ENCODE peak calls at places on chromosomes 7 and 10, in nine cellular contexts. One of them, this sample, is unnamed.

GRCh38 chr10:123808873-123809272 is 82.7 kb downstream of the CPXM2 start:
- DNase-seq in PC-3: peak; percentile 25
- DNase-seq in hippocampal formation: no peak
- DNase-seq in cardiac muscle cell: peak; percentile 83
- DNase-seq in MG63: peak; percentile 44
- DNase-seq in DMS79: no peak
- DNase-seq in fibroblast of pulmonary artery: peak; percentile 89
- DNase-seq in activated T-cell treated with anti-CD3 and anti-CD28 coated beads, Interleukin-2, amount 50 U/mL, for 24 hours: no peak
- DNase-seq in substantia nigra: no peak
- DNase-seq in this sample: no peak

GRCh38 chr10:51085204-51085603 is 10.9 kb downstream of the PRKG1 start:
- DNase-seq in PC-3: no peak
- DNase-seq in hippocampal formation: no peak
- DNase-seq in cardiac muscle cell: no peak
- DNase-seq in MG63: no peak
- DNase-seq in DMS79: no peak
- DNase-seq in fibroblast of pulmonary artery: no peak
- DNase-seq in activated T-cell treated with anti-CD3 and anti-CD28 coated beads, Interleukin-2, amount 50 U/mL, for 24 hours: no peak
- DNase-seq in substantia nigra: no peak
- DNase-seq in this sample: no peak

GRCh38 chr7:44307301-44307900 is 18.0 kb downstream of the CAMK2B start:
- DNase-seq in PC-3: peak; percentile 71
- DNase-seq in hippocampal formation: no peak
- DNase-seq in cardiac muscle cell: peak; percentile 76
- DNase-seq in MG63: peak; percentile 85
- DNase-seq in DMS79: peak; percentile 58
- DNase-seq in fibroblast of pulmonary artery: peak; percentile 69
- DNase-seq in activated T-cell treated with anti-CD3 and anti-CD28 coated beads, Interleukin-2, amount 50 U/mL, for 24 hours: peak; percentile 39
- DNase-seq in substantia nigra: no peak
- DNase-seq in this sample: no peak

GRCh38 chr10:124601016-124601415 is 139.4 kb downstream of the LHPP start:
- DNase-seq in PC-3: no peak
- DNase-seq in hippocampal formation: no peak
- DNase-seq in cardiac muscle cell: no peak
- DNase-seq in MG63: no peak
- DNase-seq in DMS79: no peak
- DNase-seq in fibroblast of pulmonary artery: no peak
- DNase-seq in activated T-cell treated with anti-CD3 and anti-CD28 coated beads, Interleukin-2, amount 50 U/mL, for 24 hours: no peak
- DNase-seq in substantia nigra: no peak
- DNase-seq in this sample: no peak

GRCh38 chr7:5452937-5453540 is 29.4 kb upstream of the TNRC18 start:
- DNase-seq in PC-3: no peak
- DNase-seq in hippocampal formation: no peak
- DNase-seq in cardiac muscle cell: peak; percentile 94
- DNase-seq in MG63: no peak
- DNase-seq in DMS79: no peak
- DNase-seq in fibroblast of pulmonary artery: peak; percentile 83
- DNase-seq in activated T-cell treated with anti-CD3 and anti-CD28 coated beads, Interleukin-2, amount 50 U/mL, for 24 hours: no peak
- DNase-seq in substantia nigra: no peak
- DNase-seq in this sample: no peak

GRCh38 chr10:70671229-70671588 is 1.1 kb upstream of the ADAMTS14 start:
- DNase-seq in PC-3: no peak
- DNase-seq in hippocampal formation: no peak
- DNase-seq in cardiac muscle cell: no peak
- DNase-seq in MG63: no peak
- DNase-seq in DMS79: no peak
- DNase-seq in fibroblast of pulmonary artery: no peak
- DNase-seq in activated T-cell treated with anti-CD3 and anti-CD28 coated beads, Interleukin-2, amount 50 U/mL, for 24 hours: no peak
- DNase-seq in substantia nigra: no peak
- DNase-seq in this sample: no peak

GRCh38 chr7:148230883-148231282 is 359.7 kb upstream of the C7orf33 start:
- DNase-seq in PC-3: no peak
- DNase-seq in hippocampal formation: no peak
- DNase-seq in cardiac muscle cell: no peak
- DNase-seq in MG63: no peak
- DNase-seq in DMS79: no peak
- DNase-seq in fibroblast of pulmonary artery: no peak
- DNase-seq in activated T-cell treated with anti-CD3 and anti-CD28 coated beads, Interleukin-2, amount 50 U/mL, for 24 hours: no peak
- DNase-seq in substantia nigra: no peak
- DNase-seq in this sample: no peak

GRCh38 chr7:151384352-151384697 is 25.5 kb downstream of the WDR86 start:
- DNase-seq in PC-3: no peak
- DNase-seq in hippocampal formation: no peak
- DNase-seq in cardiac muscle cell: no peak
- DNase-seq in MG63: no peak
- DNase-seq in DMS79: no peak
- DNase-seq in fibroblast of pulmonary artery: no peak
- DNase-seq in activated T-cell treated with anti-CD3 and anti-CD28 coated beads, Interleukin-2, amount 50 U/mL, for 24 hours: no peak
- DNase-seq in substantia nigra: no peak
- DNase-seq in this sample: no peak

GRCh38 chr7:155464948-155465739 is 7.2 kb downstream of the EN2 start:
- DNase-seq in PC-3: no peak
- DNase-seq in hippocampal formation: no peak
- DNase-seq in cardiac muscle cell: no peak
- DNase-seq in MG63: no peak
- DNase-seq in DMS79: no peak
- DNase-seq in fibroblast of pulmonary artery: no peak
- DNase-seq in activated T-cell treated with anti-CD3 and anti-CD28 coated beads, Interleukin-2, amount 50 U/mL, for 24 hours: no peak
- DNase-seq in substantia nigra: no peak
- DNase-seq in this sample: no peak

GRCh38 chr7:95205821-95206220 is 118.5 kb downstream of the PON1 start:
- DNase-seq in PC-3: peak; percentile 73
- DNase-seq in hippocampal formation: no peak
- DNase-seq in cardiac muscle cell: peak; percentile 77
- DNase-seq in MG63: no peak
- DNase-seq in DMS79: no peak
- DNase-seq in fibroblast of pulmonary artery: peak; percentile 65
- DNase-seq in activated T-cell treated with anti-CD3 and anti-CD28 coated beads, Interleukin-2, amount 50 U/mL, for 24 hours: no peak
- DNase-seq in substantia nigra: no peak
- DNase-seq in this sample: no peak

GRCh38 chr10:35046074-35046473 is 44.1 kb downstream of the CUL2 start:
- DNase-seq in PC-3: no peak
- DNase-seq in hippocampal formation: no peak
- DNase-seq in cardiac muscle cell: no peak
- DNase-seq in MG63: no peak
- DNase-seq in DMS79: no peak
- DNase-seq in fibroblast of pulmonary artery: no peak
- DNase-seq in activated T-cell treated with anti-CD3 and anti-CD28 coated beads, Interleukin-2, amount 50 U/mL, for 24 hours: no peak
- DNase-seq in substantia nigra: no peak
- DNase-seq in this sample: no peak

GRCh38 chr10:683448-684071 is 5.9 kb downstream of the DIP2C start:
- DNase-seq in PC-3: peak; percentile 79
- DNase-seq in hippocampal formation: no peak
- DNase-seq in cardiac muscle cell: peak; percentile 25
- DNase-seq in MG63: peak; percentile 87
- DNase-seq in DMS79: no peak
- DNase-seq in fibroblast of pulmonary artery: peak; percentile 56
- DNase-seq in activated T-cell treated with anti-CD3 and anti-CD28 coated beads, Interleukin-2, amount 50 U/mL, for 24 hours: no peak
- DNase-seq in substantia nigra: no peak
- DNase-seq in this sample: no peak

GRCh38 chr7:36515847-36516246 is 126.2 kb downstream of the ANLN start:
- DNase-seq in PC-3: no peak
- DNase-seq in hippocampal formation: no peak
- DNase-seq in cardiac muscle cell: no peak
- DNase-seq in MG63: no peak
- DNase-seq in DMS79: no peak
- DNase-seq in fibroblast of pulmonary artery: no peak
- DNase-seq in activated T-cell treated with anti-CD3 and anti-CD28 coated beads, Interleukin-2, amount 50 U/mL, for 24 hours: no peak
- DNase-seq in substantia nigra: no peak
- DNase-seq in this sample: no peak

GRCh38 chr7:46619723-46620310 is 698.7 kb upstream of the IGFBP3 start:
- DNase-seq in PC-3: no peak
- DNase-seq in hippocampal formation: no peak
- DNase-seq in cardiac muscle cell: no peak
- DNase-seq in MG63: no peak
- DNase-seq in DMS79: no peak
- DNase-seq in fibroblast of pulmonary artery: no peak
- DNase-seq in activated T-cell treated with anti-CD3 and anti-CD28 coated beads, Interleukin-2, amount 50 U/mL, for 24 hours: no peak
- DNase-seq in substantia nigra: no peak
- DNase-seq in this sample: no peak

GRCh38 chr10:127462643-127463295 is 86.3 kb upstream of the NPS start:
- DNase-seq in PC-3: no peak
- DNase-seq in hippocampal formation: no peak
- DNase-seq in cardiac muscle cell: no peak
- DNase-seq in MG63: no peak
- DNase-seq in DMS79: peak; percentile 3
- DNase-seq in fibroblast of pulmonary artery: no peak
- DNase-seq in activated T-cell treated with anti-CD3 and anti-CD28 coated beads, Interleukin-2, amount 50 U/mL, for 24 hours: no peak
- DNase-seq in substantia nigra: no peak
- DNase-seq in this sample: no peak

GRCh38 chr10:99656199-99657064 is 2.9 kb upstream of the ENTPD7 start:
- DNase-seq in PC-3: no peak
- DNase-seq in hippocampal formation: no peak
- DNase-seq in cardiac muscle cell: peak; percentile 14
- DNase-seq in MG63: no peak
- DNase-seq in DMS79: no peak
- DNase-seq in fibroblast of pulmonary artery: no peak
- DNase-seq in activated T-cell treated with anti-CD3 and anti-CD28 coated beads, Interleukin-2, amount 50 U/mL, for 24 hours: no peak
- DNase-seq in substantia nigra: no peak
- DNase-seq in this sample: no peak